ENCODE peak calls at places on chromosomes 11 and 22, in four cellular contexts. T is H1, M is HepG2, U is GM12878. L is an unnamed sample.

GRCh38 chr22:47000256-47000655 is 237.8 kb downstream of the TBC1D22A start:
- DNase-seq in T (no peak), M (no peak), U (peak), L (no peak)

GRCh38 chr11:41400124-41400523 is 59.3 kb downstream of the LRRC4C start:
- DNase-seq in U (no peak), T (no peak), M (no peak), L (no peak)

GRCh38 chr11:77525455-77526091 is 51.7 kb upstream of the PAK1 start:
- DNase-seq in U (no peak), T (no peak), M (no peak), L (no peak)

GRCh38 chr11:115944596-115944995 is 440.4 kb upstream of the CADM1 start:
- DNase-seq in M (no peak), U (no peak), T (no peak), L (no peak)

GRCh38 chr22:39519681-39520053 is 695 bp upstream of the ATF4 start:
- DNase-seq in U (no peak), T (no peak), M (peak), L (peak)

GRCh38 chr11:122439911-122440782 is 215.4 kb upstream of the UBASH3B start:
- DNase-seq in T (no peak), M (peak), U (no peak), L (no peak)

GRCh38 chr11:22730319-22730718 is 63.9 kb downstream of the GAS2 start:
- DNase-seq in T (no peak), M (peak), U (no peak), L (no peak)

GRCh38 chr11:3135491-3136440 is 29.3 kb downstream of the OSBPL5 start:
- DNase-seq in M (no peak), T (no peak), U (no peak), L (no peak)

GRCh38 chr11:77046060-77046501 is 11.9 kb downstream of the B3GNT6 start:
- DNase-seq in U (no peak), T (no peak), M (no peak), L (peak)

GRCh38 chr11:2451916-2452694 is 7.3 kb downstream of the KCNQ1 start:
- DNase-seq in U (no peak), T (no peak), M (no peak), L (no peak)

GRCh38 chr11:47558695-47559094 is 5.8 kb upstream of the CELF1 start:
- DNase-seq in T (no peak), U (no peak), M (no peak), L (no peak)

GRCh38 chr22:25563757-25564319 is 637 bp upstream of the GRK3 start:
- DNase-seq in M (peak), U (no peak), T (no peak), L (no peak)

GRCh38 chr11:133894956-133895549 is 49.7 kb upstream of the SPATA19 start:
- DNase-seq in M (no peak), T (no peak), U (peak), L (no peak)

GRCh38 chr11:118622376-118623290 is 15.2 kb downstream of the PHLDB1 start:
- DNase-seq in T (no peak), U (no peak), M (no peak), L (no peak)
- H3K9ac ChIP-seq in T (no peak), U (no peak), M (peak), L (no peak)

GRCh38 chr11:45654741-45655283 is 10.6 kb downstream of the CHST1 start:
- DNase-seq in M (no peak), T (no peak), U (no peak), L (no peak)
- TF ChIP-seq CBX5 in M (no peak), T (no peak), U (no peak), L (no peak)

GRCh38 chr11:69167130-69167915 is 11.6 kb downstream of the SMIM38 start:
- DNase-seq in M (no peak), U (no peak), T (no peak), L (no peak)
- H3K9ac ChIP-seq in M (no peak), U (peak), T (no peak), L (no peak)

DNA sequence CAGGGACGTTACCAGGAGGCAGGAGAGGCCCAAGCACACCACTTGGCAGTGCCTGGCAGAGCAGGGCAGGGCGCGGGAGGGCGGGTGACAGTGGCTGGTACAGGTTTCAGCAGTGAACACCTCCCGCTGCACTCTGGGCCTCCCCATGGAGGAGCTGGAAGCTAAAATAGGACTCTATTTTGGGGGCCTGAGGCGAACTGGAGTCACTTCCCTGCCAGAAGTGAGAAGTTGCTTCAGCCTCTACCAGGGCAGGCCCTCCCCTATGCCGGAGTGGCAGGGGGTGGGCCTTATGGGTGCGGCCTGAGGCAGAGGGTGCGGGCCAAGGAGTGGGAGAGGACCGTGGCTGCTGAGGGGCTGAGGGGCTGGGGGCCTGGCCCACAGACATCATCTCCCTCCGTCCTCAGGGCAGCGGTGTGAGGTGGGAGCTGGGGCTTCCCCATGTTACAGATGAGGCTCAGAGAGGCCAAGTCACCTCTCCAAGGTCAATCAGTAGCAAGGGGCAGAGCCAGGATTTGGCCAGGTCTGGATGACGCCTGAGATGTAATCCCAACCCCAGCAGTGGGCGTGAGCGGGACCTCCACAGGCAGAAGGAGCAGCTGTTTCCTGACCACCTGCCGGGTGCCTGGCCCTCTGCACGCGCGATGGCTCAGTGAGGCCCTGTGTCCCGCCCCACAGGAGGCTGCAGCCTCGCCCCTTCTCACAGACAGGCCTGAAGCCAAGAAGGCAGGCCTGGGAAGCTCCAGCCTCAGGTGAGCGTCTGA is 39.3 kb downstream of the KCNJ4 start:
- DNase-seq in T (no peak), U (no peak), M (no peak), L (no peak)
- TF ChIP-seq CBX5 in T (no peak), U (no peak), M (no peak), L (no peak)